ENCODE peak calls at places on chromosome 19, in eight cellular contexts. F is adrenal gland, H is HCT116, N is A549, Z is transverse colon, D is NB4, B is prostate gland, Q is IMR-90. E is an unnamed sample.

GRCh38 chr19:38362076-38362945 is 12.1 kb upstream of the PSMD8 start:
- DNase-seq in Q (peak; percentile 49), D (peak; percentile 25), H (peak; percentile 58), B (peak; percentile 71), F (peak; percentile 83), Z (peak; percentile 89), N (peak; percentile 92), E (peak; percentile 77)

GRCh38 chr19:590396-590745 is 690 bp downstream of the HCN2 start:
- DNase-seq in D (no peak), Z (no peak), H (no peak), F (no peak), N (no peak), Q (peak; percentile 30), B (no peak), E (no peak)

GRCh38 chr19:13882841-13883240 is 5.9 kb downstream of the NANOS3 start:
- DNase-seq in D (no peak), B (no peak), Z (no peak), F (no peak), N (no peak), Q (no peak), H (no peak), E (no peak)

GRCh38 chr19:37654833-37655688 is at the start of gene ZFP30:
- DNase-seq in Q (peak; percentile 81), D (peak; percentile 87), N (peak; percentile 94), Z (peak; percentile 90), F (peak; percentile 93), H (peak; percentile 32), B (peak; percentile 92), E (peak; percentile 93)

GRCh38 chr19:1690570-1691307 is 38.3 kb upstream of the TCF3 start:
- DNase-seq in Z (peak; percentile 60), H (no peak), N (no peak), D (peak; percentile 67), Q (no peak), F (no peak), B (no peak), E (no peak)

GRCh38 chr19:8373867-8374813 is 10.2 kb downstream of the ANGPTL4 start:
- DNase-seq in H (no peak), N (peak; percentile 68), Z (peak; percentile 56), B (peak; percentile 73), F (no peak), Q (no peak), D (peak; percentile 46), E (peak; percentile 64)

GRCh38 chr19:18291019-18291524 is 9.7 kb upstream of the JUND start:
- DNase-seq in N (no peak), D (no peak), F (no peak), Z (no peak), H (no peak), B (no peak), Q (no peak), E (no peak)

GRCh38 chr19:43699506-43700367 is 16.1 kb upstream of the IRGC start:
- DNase-seq in D (no peak), B (no peak), N (no peak), Z (peak; percentile 48), Q (peak; percentile 28), H (no peak), F (no peak), E (peak; percentile 53)

GRCh38 chr19:11435833-11436313 is 438 bp downstream of the PRKCSH start:
- DNase-seq in H (no peak), B (no peak), N (no peak), Z (peak; percentile 45), Q (peak; percentile 31), D (peak; percentile 50), F (no peak), E (no peak)

GRCh38 chr19:13796301-13797057 is 1.2 kb downstream of the ZSWIM4 start:
- DNase-seq in Z (peak; percentile 51), N (peak; percentile 87), Q (peak; percentile 98), H (peak; percentile 60), D (peak; percentile 35), F (peak; percentile 93), B (peak; percentile 52), E (peak; percentile 36)

GRCh38 chr19:33226550-33227241 is 1.0 kb upstream of the SLC7A10 start:
- DNase-seq in N (peak; percentile 67), Q (no peak), H (no peak), F (no peak), Z (peak; percentile 29), B (peak; percentile 24), D (no peak), E (no peak)

GRCh38 chr19:33604651-33605050 is 17.1 kb upstream of the CHST8 start:
- DNase-seq in D (no peak), Z (no peak), F (no peak), N (no peak), Q (no peak), B (no peak), H (no peak), E (no peak)

GRCh38 chr19:41866284-41866683 is 6.2 kb downstream of the RPS19 start:
- DNase-seq in H (no peak), F (no peak), Z (no peak), N (no peak), B (no peak), Q (no peak), D (no peak), E (no peak)

GRCh38 chr19:9175326-9175725 is 3.5 kb upstream of the OR7D2 start:
- DNase-seq in B (no peak), H (no peak), Q (no peak), Z (no peak), F (no peak), N (no peak), D (no peak), E (no peak)

GRCh38 chr19:21463449-21464105 is 41.8 kb upstream of the ZNF429 start:
- DNase-seq in B (peak; percentile 63), N (no peak), Z (peak; percentile 17), F (peak; percentile 78), H (no peak), D (no peak), Q (no peak), E (no peak)

GRCh38 chr19:46716672-46717033 is 261 bp downstream of the PRKD2 start:
- DNase-seq in N (no peak), B (no peak), F (no peak), Q (no peak), H (no peak), Z (no peak), D (no peak), E (no peak)

GRCh38 chr19:29326849-29327840 is 114.2 kb upstream of the UQCRFS1 start:
- DNase-seq in B (peak; percentile 2), F (no peak), Q (no peak), N (no peak), D (no peak), H (no peak), Z (no peak), E (no peak)

GRCh38 chr19:42198676-42199439 is 18.6 kb downstream of the DEDD2 start:
- DNase-seq in B (no peak), F (no peak), D (peak; percentile 83), Z (peak; percentile 72), N (no peak), H (no peak), Q (no peak), E (no peak)

GRCh38 chr19:16078759-16079707 is 2.7 kb downstream of the TPM4 start:
- DNase-seq in N (peak; percentile 85), Q (peak; percentile 98), F (peak; percentile 93), H (peak; percentile 67), D (peak; percentile 86), Z (peak; percentile 77), B (peak; percentile 87), E (peak; percentile 92)

GRCh38 chr19:7617735-7618134 is 11.6 kb downstream of the XAB2 start:
- DNase-seq in Z (no peak), F (no peak), H (no peak), N (no peak), D (no peak), Q (no peak), B (no peak), E (no peak)

GRCh38 chr19:18417250-18418033 is 1.8 kb upstream of the SSBP4 start:
- DNase-seq in Q (peak; percentile 73), H (no peak), D (peak; percentile 92), B (no peak), Z (peak; percentile 70), F (peak; percentile 78), N (peak; percentile 79), E (peak; percentile 81)

GRCh38 chr19:1825909-1826556 is 14.0 kb upstream of the ATP8B3 start:
- DNase-seq in H (no peak), B (peak; percentile 57), D (peak; percentile 64), Z (peak; percentile 75), F (peak; percentile 93), Q (peak; percentile 56), N (peak; percentile 62), E (peak; percentile 86)

GRCh38 chr19:41753159-41753558 is 2.2 kb upstream of the CEACAM6 start:
- DNase-seq in Z (peak; percentile 83), Q (no peak), H (peak; percentile 34), D (peak; percentile 57), B (peak; percentile 45), N (peak; percentile 65), F (peak; percentile 54), E (peak; percentile 83)

GRCh38 chr19:54470276-54470887 is 2.7 kb downstream of the CDC42EP5 start:
- DNase-seq in N (no peak), Z (no peak), B (no peak), H (no peak), F (no peak), D (no peak), Q (no peak), E (no peak)

GRCh38 chr19:18646535-18647370 is 9.9 kb downstream of the KLHL26 start:
- DNase-seq in D (no peak), N (no peak), H (no peak), Q (no peak), B (no peak), F (no peak), Z (no peak), E (no peak)

GRCh38 chr19:18559685-18560084 is 2.0 kb downstream of the KXD1 start:
- DNase-seq in Z (no peak), B (no peak), Q (no peak), D (no peak), N (no peak), F (no peak), H (no peak), E (no peak)

GRCh38 chr19:29583196-29584006 is 22.7 kb upstream of the POP4 start:
- DNase-seq in N (no peak), D (no peak), H (no peak), Q (peak; percentile 48), F (no peak), B (no peak), Z (no peak), E (no peak)

GRCh38 chr19:30888937-30889336 is 460.3 kb downstream of the TSHZ3 start:
- DNase-seq in Q (no peak), H (no peak), F (no peak), B (no peak), D (no peak), Z (no peak), N (no peak), E (no peak)
- TF ChIP-seq POLR2A in Q (no peak), H (no peak), F (no peak), B (no peak), D (no peak), Z (no peak), N (no peak), E (no peak)

GRCh38 chr19:45506991-45507863 is at the start of gene VASP:
- DNase-seq in Q (peak; percentile 77), N (peak; percentile 94), D (peak; percentile 91), Z (peak; percentile 96), H (peak; percentile 81), B (peak; percentile 89), F (peak; percentile 93), E (peak; percentile 96)
- TF ChIP-seq POLR2A in Q (peak; percentile 97), N (peak; percentile 95), D (peak; percentile 83), Z (peak; percentile 99), H (peak; percentile 92), B (peak; percentile 97), F (peak; percentile 98), E (peak; percentile 99)

GRCh38 chr19:45528744-45529453 is 21.6 kb downstream of the VASP start:
- DNase-seq in Z (peak; percentile 77), F (peak; percentile 76), N (peak; percentile 63), B (peak; percentile 74), D (no peak), Q (no peak), H (no peak), E (peak; percentile 79)
- TF ChIP-seq POLR2A in Z (no peak), F (peak; percentile 3), N (no peak), B (no peak), D (no peak), Q (no peak), H (no peak), E (no peak)

GRCh38 chr19:48991823-48992570 is 1.1 kb downstream of the GYS1 start:
- DNase-seq in Z (peak; percentile 70), Q (peak; percentile 83), F (peak; percentile 87), H (no peak), B (peak; percentile 74), N (peak; percentile 63), D (peak; percentile 62), E (no peak)
- TF ChIP-seq POLR2A in Z (peak; percentile 52), Q (peak; percentile 64), F (peak; percentile 83), H (no peak), B (peak; percentile 83), N (no peak), D (no peak), E (peak; percentile 33)